ENCODE peak calls at places on chromosomes 4 and X, in four cellular contexts. A is SK-MEL-5, L is sciatic nerve, C is AG09309. V is an unnamed sample.

GRCh38 chr4:139275281-139275735 is 4.7 kb downstream of the MGARP start:
- DNase-seq in A (no peak), L (no peak), C (no peak), V (no peak)

GRCh38 chr4:84632092-84632491 is 49.2 kb downstream of the CDS1 start:
- DNase-seq in A (no peak), L (no peak), C (peak), V (peak)

GRCh38 chr4:90769251-90769650 is 642.1 kb downstream of the CCSER1 start:
- DNase-seq in A (no peak), L (no peak), C (no peak), V (no peak)

GRCh38 chr4:105625214-105625613 is 72.8 kb downstream of the ARHGEF38 start:
- DNase-seq in A (no peak), L (no peak), C (no peak), V (no peak)

GRCh38 chr4:40199999-40200880 is 3.4 kb downstream of the RHOH start:
- DNase-seq in A (no peak), L (no peak), C (no peak), V (no peak)

GRCh38 chrX:19544693-19545305 is 29.5 kb upstream of the MAP3K15 start:
- DNase-seq in A (peak), L (no peak), C (peak), V (peak)

GRCh38 chr4:1727117-1728031 is 6.1 kb downstream of the TACC3 start:
- DNase-seq in A (no peak), L (peak), C (no peak), V (no peak)

GRCh38 chrX:136780738-136781137 is at the start of gene ARHGEF6:
- DNase-seq in A (no peak), L (no peak), C (no peak), V (no peak)

GRCh38 chrX:123476636-123477219 is 256.1 kb downstream of the THOC2 start:
- DNase-seq in A (no peak), L (peak), C (no peak), V (no peak)

V was measured in AG20443.